ENCODE peak calls at places on chromosomes 2 and 18, in ten cellular contexts. One of them, this sample, is unnamed.

GRCh38 chr2:158962074-158962473 is 6.4 kb upstream of the TANC1 start:
- DNase-seq in stimulated activated CD4-positive, alpha-beta T cell treated with anti-CD3 and anti-CD28 coated beads, Interleukin-1b, Interleukin-23, amount 100 ng/mL, for 24 hours: no peak
- DNase-seq in NCI-H1417: no peak
- DNase-seq in naive thymus-derived CD8-positive, alpha-beta T cell: no peak
- DNase-seq in kidney epithelial cell: no peak
- DNase-seq in D341Med: no peak
- DNase-seq in stimulated activated CD8-positive, alpha-beta memory T cell treated with anti-CD3 and anti-CD28 coated beads, Interleukin-15, amount 100 ng/mL, for 1 hour: no peak
- DNase-seq in HT1080: no peak
- DNase-seq in AG04450: no peak
- DNase-seq in left ventricle myocardium inferior: no peak
- DNase-seq in this sample: no peak

GRCh38 chr2:144937899-144938298 is 418.0 kb upstream of the ZEB2 start:
- DNase-seq in stimulated activated CD4-positive, alpha-beta T cell treated with anti-CD3 and anti-CD28 coated beads, Interleukin-1b, Interleukin-23, amount 100 ng/mL, for 24 hours: no peak
- DNase-seq in NCI-H1417: no peak
- DNase-seq in naive thymus-derived CD8-positive, alpha-beta T cell: no peak
- DNase-seq in kidney epithelial cell: no peak
- DNase-seq in D341Med: no peak
- DNase-seq in stimulated activated CD8-positive, alpha-beta memory T cell treated with anti-CD3 and anti-CD28 coated beads, Interleukin-15, amount 100 ng/mL, for 1 hour: no peak
- DNase-seq in HT1080: no peak
- DNase-seq in AG04450: no peak
- DNase-seq in left ventricle myocardium inferior: no peak
- DNase-seq in this sample: no peak

GRCh38 chr18:79693561-79694205 is 14.1 kb downstream of the CTDP1 start:
- DNase-seq in stimulated activated CD4-positive, alpha-beta T cell treated with anti-CD3 and anti-CD28 coated beads, Interleukin-1b, Interleukin-23, amount 100 ng/mL, for 24 hours: no peak
- DNase-seq in NCI-H1417: peak; percentile 26
- DNase-seq in naive thymus-derived CD8-positive, alpha-beta T cell: no peak
- DNase-seq in kidney epithelial cell: no peak
- DNase-seq in D341Med: no peak
- DNase-seq in stimulated activated CD8-positive, alpha-beta memory T cell treated with anti-CD3 and anti-CD28 coated beads, Interleukin-15, amount 100 ng/mL, for 1 hour: no peak
- DNase-seq in HT1080: no peak
- DNase-seq in AG04450: no peak
- DNase-seq in left ventricle myocardium inferior: peak; percentile 52
- DNase-seq in this sample: no peak

GRCh38 chr2:214410918-214411554 is at the start of gene VWC2L:
- DNase-seq in stimulated activated CD4-positive, alpha-beta T cell treated with anti-CD3 and anti-CD28 coated beads, Interleukin-1b, Interleukin-23, amount 100 ng/mL, for 24 hours: no peak
- DNase-seq in NCI-H1417: peak; percentile 5
- DNase-seq in naive thymus-derived CD8-positive, alpha-beta T cell: no peak
- DNase-seq in kidney epithelial cell: peak; percentile 48
- DNase-seq in D341Med: peak; percentile 36
- DNase-seq in stimulated activated CD8-positive, alpha-beta memory T cell treated with anti-CD3 and anti-CD28 coated beads, Interleukin-15, amount 100 ng/mL, for 1 hour: no peak
- DNase-seq in HT1080: peak; percentile 74
- DNase-seq in AG04450: peak; percentile 50
- DNase-seq in left ventricle myocardium inferior: peak; percentile 68
- DNase-seq in this sample: peak; percentile 54

GRCh38 chr18:26044807-26045206 is 45.6 kb downstream of the SS18 start:
- DNase-seq in stimulated activated CD4-positive, alpha-beta T cell treated with anti-CD3 and anti-CD28 coated beads, Interleukin-1b, Interleukin-23, amount 100 ng/mL, for 24 hours: no peak
- DNase-seq in NCI-H1417: no peak
- DNase-seq in naive thymus-derived CD8-positive, alpha-beta T cell: no peak
- DNase-seq in kidney epithelial cell: no peak
- DNase-seq in D341Med: no peak
- DNase-seq in stimulated activated CD8-positive, alpha-beta memory T cell treated with anti-CD3 and anti-CD28 coated beads, Interleukin-15, amount 100 ng/mL, for 1 hour: no peak
- DNase-seq in HT1080: no peak
- DNase-seq in AG04450: no peak
- DNase-seq in left ventricle myocardium inferior: no peak
- DNase-seq in this sample: no peak

GRCh38 chr2:189614585-189614984 is 34.0 kb upstream of the SLC40A1 start:
- DNase-seq in stimulated activated CD4-positive, alpha-beta T cell treated with anti-CD3 and anti-CD28 coated beads, Interleukin-1b, Interleukin-23, amount 100 ng/mL, for 24 hours: no peak
- DNase-seq in NCI-H1417: no peak
- DNase-seq in naive thymus-derived CD8-positive, alpha-beta T cell: no peak
- DNase-seq in kidney epithelial cell: no peak
- DNase-seq in D341Med: no peak
- DNase-seq in stimulated activated CD8-positive, alpha-beta memory T cell treated with anti-CD3 and anti-CD28 coated beads, Interleukin-15, amount 100 ng/mL, for 1 hour: no peak
- DNase-seq in HT1080: no peak
- DNase-seq in AG04450: no peak
- DNase-seq in left ventricle myocardium inferior: no peak
- DNase-seq in this sample: no peak

GRCh38 chr2:170492010-170492409 is 223.1 kb upstream of the SP5 start:
- DNase-seq in stimulated activated CD4-positive, alpha-beta T cell treated with anti-CD3 and anti-CD28 coated beads, Interleukin-1b, Interleukin-23, amount 100 ng/mL, for 24 hours: no peak
- DNase-seq in NCI-H1417: no peak
- DNase-seq in naive thymus-derived CD8-positive, alpha-beta T cell: no peak
- DNase-seq in kidney epithelial cell: no peak
- DNase-seq in D341Med: no peak
- DNase-seq in stimulated activated CD8-positive, alpha-beta memory T cell treated with anti-CD3 and anti-CD28 coated beads, Interleukin-15, amount 100 ng/mL, for 1 hour: no peak
- DNase-seq in HT1080: no peak
- DNase-seq in AG04450: no peak
- DNase-seq in left ventricle myocardium inferior: no peak
- DNase-seq in this sample: no peak

GRCh38 chr2:38264649-38265322 is 112.3 kb downstream of the ATL2 start:
- DNase-seq in stimulated activated CD4-positive, alpha-beta T cell treated with anti-CD3 and anti-CD28 coated beads, Interleukin-1b, Interleukin-23, amount 100 ng/mL, for 24 hours: no peak
- DNase-seq in NCI-H1417: no peak
- DNase-seq in naive thymus-derived CD8-positive, alpha-beta T cell: no peak
- DNase-seq in kidney epithelial cell: no peak
- DNase-seq in D341Med: no peak
- DNase-seq in stimulated activated CD8-positive, alpha-beta memory T cell treated with anti-CD3 and anti-CD28 coated beads, Interleukin-15, amount 100 ng/mL, for 1 hour: no peak
- DNase-seq in HT1080: no peak
- DNase-seq in AG04450: no peak
- DNase-seq in left ventricle myocardium inferior: no peak
- DNase-seq in this sample: peak; percentile 78

GRCh38 chr2:98564541-98565164 is 43.7 kb downstream of the COA5 start:
- DNase-seq in stimulated activated CD4-positive, alpha-beta T cell treated with anti-CD3 and anti-CD28 coated beads, Interleukin-1b, Interleukin-23, amount 100 ng/mL, for 24 hours: no peak
- DNase-seq in NCI-H1417: no peak
- DNase-seq in naive thymus-derived CD8-positive, alpha-beta T cell: no peak
- DNase-seq in kidney epithelial cell: no peak
- DNase-seq in D341Med: no peak
- DNase-seq in stimulated activated CD8-positive, alpha-beta memory T cell treated with anti-CD3 and anti-CD28 coated beads, Interleukin-15, amount 100 ng/mL, for 1 hour: no peak
- DNase-seq in HT1080: no peak
- DNase-seq in AG04450: no peak
- DNase-seq in left ventricle myocardium inferior: no peak
- DNase-seq in this sample: no peak

GRCh38 chr2:36177282-36177681 is 178.3 kb upstream of the CRIM1 start:
- DNase-seq in stimulated activated CD4-positive, alpha-beta T cell treated with anti-CD3 and anti-CD28 coated beads, Interleukin-1b, Interleukin-23, amount 100 ng/mL, for 24 hours: no peak
- DNase-seq in NCI-H1417: no peak
- DNase-seq in naive thymus-derived CD8-positive, alpha-beta T cell: no peak
- DNase-seq in kidney epithelial cell: no peak
- DNase-seq in D341Med: no peak
- DNase-seq in stimulated activated CD8-positive, alpha-beta memory T cell treated with anti-CD3 and anti-CD28 coated beads, Interleukin-15, amount 100 ng/mL, for 1 hour: no peak
- DNase-seq in HT1080: peak; percentile 54
- DNase-seq in AG04450: no peak
- DNase-seq in left ventricle myocardium inferior: no peak
- DNase-seq in this sample: no peak

GRCh38 chr2:57549642-57550102 is 496.9 kb upstream of the VRK2 start:
- DNase-seq in stimulated activated CD4-positive, alpha-beta T cell treated with anti-CD3 and anti-CD28 coated beads, Interleukin-1b, Interleukin-23, amount 100 ng/mL, for 24 hours: no peak
- DNase-seq in NCI-H1417: peak; percentile 21
- DNase-seq in naive thymus-derived CD8-positive, alpha-beta T cell: no peak
- DNase-seq in kidney epithelial cell: no peak
- DNase-seq in D341Med: peak; percentile 26
- DNase-seq in stimulated activated CD8-positive, alpha-beta memory T cell treated with anti-CD3 and anti-CD28 coated beads, Interleukin-15, amount 100 ng/mL, for 1 hour: no peak
- DNase-seq in HT1080: peak; percentile 31
- DNase-seq in AG04450: no peak
- DNase-seq in left ventricle myocardium inferior: no peak
- DNase-seq in this sample: no peak

GRCh38 chr2:158953926-158954763 is 14.3 kb upstream of the TANC1 start:
- DNase-seq in stimulated activated CD4-positive, alpha-beta T cell treated with anti-CD3 and anti-CD28 coated beads, Interleukin-1b, Interleukin-23, amount 100 ng/mL, for 24 hours: no peak
- DNase-seq in NCI-H1417: peak; percentile 17
- DNase-seq in naive thymus-derived CD8-positive, alpha-beta T cell: no peak
- DNase-seq in kidney epithelial cell: peak; percentile 91
- DNase-seq in D341Med: peak; percentile 48
- DNase-seq in stimulated activated CD8-positive, alpha-beta memory T cell treated with anti-CD3 and anti-CD28 coated beads, Interleukin-15, amount 100 ng/mL, for 1 hour: no peak
- DNase-seq in HT1080: peak; percentile 86
- DNase-seq in AG04450: no peak
- DNase-seq in left ventricle myocardium inferior: peak; percentile 82
- DNase-seq in this sample: peak; percentile 70

GRCh38 chr2:46747297-46747818 is 168.2 kb downstream of the MCFD2 start:
- DNase-seq in stimulated activated CD4-positive, alpha-beta T cell treated with anti-CD3 and anti-CD28 coated beads, Interleukin-1b, Interleukin-23, amount 100 ng/mL, for 24 hours: no peak
- DNase-seq in NCI-H1417: no peak
- DNase-seq in naive thymus-derived CD8-positive, alpha-beta T cell: no peak
- DNase-seq in kidney epithelial cell: no peak
- DNase-seq in D341Med: no peak
- DNase-seq in stimulated activated CD8-positive, alpha-beta memory T cell treated with anti-CD3 and anti-CD28 coated beads, Interleukin-15, amount 100 ng/mL, for 1 hour: no peak
- DNase-seq in HT1080: peak; percentile 17
- DNase-seq in AG04450: no peak
- DNase-seq in left ventricle myocardium inferior: no peak
- DNase-seq in this sample: no peak

GRCh38 chr18:22268641-22269128 is 99.3 kb downstream of the GATA6 start:
- DNase-seq in stimulated activated CD4-positive, alpha-beta T cell treated with anti-CD3 and anti-CD28 coated beads, Interleukin-1b, Interleukin-23, amount 100 ng/mL, for 24 hours: no peak
- DNase-seq in NCI-H1417: no peak
- DNase-seq in naive thymus-derived CD8-positive, alpha-beta T cell: no peak
- DNase-seq in kidney epithelial cell: no peak
- DNase-seq in D341Med: no peak
- DNase-seq in stimulated activated CD8-positive, alpha-beta memory T cell treated with anti-CD3 and anti-CD28 coated beads, Interleukin-15, amount 100 ng/mL, for 1 hour: no peak
- DNase-seq in HT1080: no peak
- DNase-seq in AG04450: no peak
- DNase-seq in left ventricle myocardium inferior: no peak
- DNase-seq in this sample: no peak

GRCh38 chr2:42905341-42906114 is 113.1 kb upstream of the HAAO start:
- DNase-seq in stimulated activated CD4-positive, alpha-beta T cell treated with anti-CD3 and anti-CD28 coated beads, Interleukin-1b, Interleukin-23, amount 100 ng/mL, for 24 hours: no peak
- DNase-seq in NCI-H1417: no peak
- DNase-seq in naive thymus-derived CD8-positive, alpha-beta T cell: no peak
- DNase-seq in kidney epithelial cell: no peak
- DNase-seq in D341Med: no peak
- DNase-seq in stimulated activated CD8-positive, alpha-beta memory T cell treated with anti-CD3 and anti-CD28 coated beads, Interleukin-15, amount 100 ng/mL, for 1 hour: no peak
- DNase-seq in HT1080: no peak
- DNase-seq in AG04450: no peak
- DNase-seq in left ventricle myocardium inferior: no peak
- DNase-seq in this sample: no peak

GRCh38 chr18:31064130-31064529 is 21.6 kb upstream of the DSC3 start:
- DNase-seq in stimulated activated CD4-positive, alpha-beta T cell treated with anti-CD3 and anti-CD28 coated beads, Interleukin-1b, Interleukin-23, amount 100 ng/mL, for 24 hours: no peak
- DNase-seq in NCI-H1417: no peak
- DNase-seq in naive thymus-derived CD8-positive, alpha-beta T cell: no peak
- DNase-seq in kidney epithelial cell: no peak
- DNase-seq in D341Med: no peak
- DNase-seq in stimulated activated CD8-positive, alpha-beta memory T cell treated with anti-CD3 and anti-CD28 coated beads, Interleukin-15, amount 100 ng/mL, for 1 hour: no peak
- DNase-seq in HT1080: no peak
- DNase-seq in AG04450: no peak
- DNase-seq in left ventricle myocardium inferior: no peak
- DNase-seq in this sample: no peak

GRCh38 chr2:10935953-10936942 is 24.5 kb downstream of the KCNF1 start:
- DNase-seq in stimulated activated CD4-positive, alpha-beta T cell treated with anti-CD3 and anti-CD28 coated beads, Interleukin-1b, Interleukin-23, amount 100 ng/mL, for 24 hours: no peak
- DNase-seq in NCI-H1417: no peak
- DNase-seq in naive thymus-derived CD8-positive, alpha-beta T cell: no peak
- DNase-seq in kidney epithelial cell: peak; percentile 98
- DNase-seq in D341Med: no peak
- DNase-seq in stimulated activated CD8-positive, alpha-beta memory T cell treated with anti-CD3 and anti-CD28 coated beads, Interleukin-15, amount 100 ng/mL, for 1 hour: no peak
- DNase-seq in HT1080: peak; percentile 100
- DNase-seq in AG04450: peak; percentile 94
- DNase-seq in left ventricle myocardium inferior: no peak
- DNase-seq in this sample: peak; percentile 85

GRCh38 chr2:197307933-197308521 is 2.6 kb downstream of the ANKRD44 start:
- DNase-seq in stimulated activated CD4-positive, alpha-beta T cell treated with anti-CD3 and anti-CD28 coated beads, Interleukin-1b, Interleukin-23, amount 100 ng/mL, for 24 hours: no peak
- DNase-seq in NCI-H1417: no peak
- DNase-seq in naive thymus-derived CD8-positive, alpha-beta T cell: peak; percentile 28
- DNase-seq in kidney epithelial cell: no peak
- DNase-seq in D341Med: no peak
- DNase-seq in stimulated activated CD8-positive, alpha-beta memory T cell treated with anti-CD3 and anti-CD28 coated beads, Interleukin-15, amount 100 ng/mL, for 1 hour: no peak
- DNase-seq in HT1080: no peak
- DNase-seq in AG04450: no peak
- DNase-seq in left ventricle myocardium inferior: no peak
- DNase-seq in this sample: no peak

GRCh38 chr2:23401427-23402204 is 16.6 kb downstream of the KLHL29 start:
- DNase-seq in stimulated activated CD4-positive, alpha-beta T cell treated with anti-CD3 and anti-CD28 coated beads, Interleukin-1b, Interleukin-23, amount 100 ng/mL, for 24 hours: no peak
- DNase-seq in NCI-H1417: no peak
- DNase-seq in naive thymus-derived CD8-positive, alpha-beta T cell: no peak
- DNase-seq in kidney epithelial cell: no peak
- DNase-seq in D341Med: no peak
- DNase-seq in stimulated activated CD8-positive, alpha-beta memory T cell treated with anti-CD3 and anti-CD28 coated beads, Interleukin-15, amount 100 ng/mL, for 1 hour: no peak
- DNase-seq in HT1080: no peak
- DNase-seq in AG04450: no peak
- DNase-seq in left ventricle myocardium inferior: no peak
- DNase-seq in this sample: no peak

This sample was measured in AG09319.